ENCODE peak calls at places on chromosome 9, in nine cellular contexts. G is activated naive CD8-positive, alpha-beta T cell treated with anti-CD3 and anti-CD28 coated beads for 36 hours; B is NCI-H2081; C is activated T-helper 2 cell treated with anti-CD3 and anti-CD28 coated beads, Interferon-gamma antibody, Interleukin-2, Interleukin-4, amounts not matched to agents 10 μg/mL and 5 μg/mL and 100 μg/mL, durations not matched to agents 14 hours and 24 hours and 36 hours; K is NCI-H2029; I is amniotic stem cell; V is T-helper 9 cell; X is GM12891; W is activated CD4-positive, alpha-beta T cell treated with anti-CD3 and anti-CD28 coated beads for 1 hour. D is an unnamed sample.
A peak's percentile ranks its signal among the peaks of the same experiment; 100 is the strongest.

GRCh38 chr9:16775330-16775729 is 95.1 kb downstream of the BNC2 start:
- DNase-seq in G (no peak), B (no peak), C (no peak), K (no peak), I (no peak), V (no peak), X (no peak), W (no peak), D (no peak)

GRCh38 chr9:134962998-134963364 is 45.3 kb upstream of the FCN1 start:
- DNase-seq in G (no peak), B (no peak), C (no peak), K (no peak), I (no peak), V (no peak), X (no peak), W (no peak), D (no peak)

GRCh38 chr9:83047839-83048775 is 14.8 kb downstream of the RASEF start:
- DNase-seq in G (no peak), B (no peak), C (no peak), K (peak; percentile 39), I (no peak), V (no peak), X (no peak), W (no peak), D (no peak)

GRCh38 chr9:125683486-125683885 is 23.5 kb downstream of the MAPKAP1 start:
- DNase-seq in G (no peak), B (no peak), C (no peak), K (no peak), I (no peak), V (no peak), X (no peak), W (no peak), D (no peak)

GRCh38 chr9:130213898-130214761 is 41.9 kb downstream of the NCS1 start:
- DNase-seq in G (no peak), B (no peak), C (no peak), K (no peak), I (no peak), V (no peak), X (no peak), W (no peak), D (no peak)

GRCh38 chr9:131524578-131525315 is 6.3 kb downstream of the UCK1 start:
- DNase-seq in G (no peak), B (no peak), C (no peak), K (no peak), I (no peak), V (no peak), X (no peak), W (no peak), D (no peak)

GRCh38 chr9:121267689-121268597 is at the start of gene GSN:
- DNase-seq in G (peak; percentile 59), B (peak; percentile 49), C (peak; percentile 40), K (peak; percentile 57), I (peak; percentile 33), V (peak; percentile 18), X (peak; percentile 75), W (peak; percentile 21), D (peak; percentile 31)

GRCh38 chr9:6239694-6240093 is 24.1 kb downstream of the IL33 start:
- DNase-seq in G (no peak), B (no peak), C (no peak), K (no peak), I (no peak), V (no peak), X (no peak), W (no peak), D (no peak)

GRCh38 chr9:13082796-13083195 is 196.7 kb downstream of the MPDZ start:
- DNase-seq in G (no peak), B (no peak), C (no peak), K (no peak), I (no peak), V (no peak), X (no peak), W (no peak), D (no peak)

GRCh38 chr9:30075451-30076199 is 2308.8 kb upstream of the ACO1 start:
- DNase-seq in G (peak; percentile 59), B (no peak), C (no peak), K (no peak), I (no peak), V (no peak), X (no peak), W (no peak), D (no peak)

GRCh38 chr9:71353723-71354122 is 232.3 kb upstream of the TRPM3 start:
- DNase-seq in G (no peak), B (no peak), C (no peak), K (no peak), I (no peak), V (no peak), X (no peak), W (no peak), D (no peak)

GRCh38 chr9:38214441-38214840 is 145.4 kb upstream of the SHB start:
- DNase-seq in G (no peak), B (no peak), C (no peak), K (no peak), I (no peak), V (no peak), X (no peak), W (no peak), D (no peak)

GRCh38 chr9:92295827-92296258 is 2.3 kb upstream of the IARS1 start:
- DNase-seq in G (no peak), B (no peak), C (no peak), K (no peak), I (no peak), V (no peak), X (no peak), W (no peak), D (no peak)

GRCh38 chr9:37971107-37971459 is 67.2 kb upstream of the SLC25A51 start:
- DNase-seq in G (no peak), B (no peak), C (no peak), K (no peak), I (no peak), V (no peak), X (no peak), W (no peak), D (no peak)

GRCh38 chr9:20269620-20270019 is 352.7 kb downstream of the MLLT3 start:
- DNase-seq in G (no peak), B (no peak), C (no peak), K (no peak), I (no peak), V (no peak), X (no peak), W (no peak), D (no peak)

GRCh38 chr9:110327735-110328134 is 9.9 kb downstream of the TXNDC8 start:
- DNase-seq in G (no peak), B (no peak), C (no peak), K (no peak), I (no peak), V (no peak), X (no peak), W (no peak), D (no peak)

GRCh38 chr9:131557855-131558548 is 12.7 kb downstream of the PRRT1B start:
- DNase-seq in G (no peak), B (no peak), C (no peak), K (no peak), I (no peak), V (no peak), X (no peak), W (no peak), D (no peak)

GRCh38 chr9:87445646-87446045 is 52.0 kb upstream of the DAPK1 start:
- DNase-seq in G (peak; percentile 3), B (no peak), C (no peak), K (peak; percentile 39), I (no peak), V (no peak), X (peak; percentile 18), W (no peak), D (no peak)

GRCh38 chr9:116331241-116331640 is 177.7 kb downstream of the PAPPA start:
- DNase-seq in G (no peak), B (no peak), C (no peak), K (no peak), I (no peak), V (no peak), X (no peak), W (no peak), D (no peak)